ENCODE peak calls at places on chromosomes 16 and 17, in four cellular contexts. S, U, W and X are unnamed samples.

GRCh38 chr16:50268352-50268751 is 2.0 kb downstream of the ADCY7 start:
- DNase-seq in S (no peak), U (no peak), W (no peak), X (no peak)

GRCh38 chr17:39916918-39917317 is 1.5 kb downstream of the GSDMB start:
- DNase-seq in S (peak), U (no peak), W (peak), X (no peak)

GRCh38 chr17:73508057-73508930 is 136.0 kb downstream of the SDK2 start:
- DNase-seq in W (no peak), U (no peak), S (no peak), X (no peak)

GRCh38 chr17:82570282-82570681 is 50.8 kb downstream of the FOXK2 start:
- DNase-seq in W (no peak), S (no peak), U (no peak), X (no peak)

GRCh38 chr16:89921699-89922476 is 1.3 kb upstream of the TUBB3 start:
- DNase-seq in W (peak), S (peak), U (peak), X (peak)

GRCh38 chr17:41702712-41703111 is 9.4 kb upstream of the GAST start:
- DNase-seq in W (no peak), S (no peak), U (no peak), X (no peak)

GRCh38 chr16:1296688-1297412 is 12.6 kb upstream of the UBE2I start:
- DNase-seq in U (peak), W (peak), S (no peak), X (no peak)

GRCh38 chr16:71482569-71482968 is 6.6 kb downstream of the ZNF19 start:
- DNase-seq in S (no peak), W (no peak), U (no peak), X (no peak)

GRCh38 chr16:57260294-57260929 is 15.4 kb downstream of the ARL2BP start:
- DNase-seq in S (peak), U (peak), W (peak), X (peak)

GRCh38 chr16:50675686-50676610 is 5.2 kb downstream of the SNX20 start:
- DNase-seq in U (no peak), W (no peak), S (no peak), X (no peak)

GRCh38 chr16:19210968-19211367 is 42.9 kb downstream of the SYT17 start:
- DNase-seq in W (no peak), S (no peak), U (no peak), X (no peak)

GRCh38 chr17:48522031-48522593 is 8.7 kb downstream of the HOXB1 start:
- DNase-seq in S (no peak), U (peak), W (peak), X (no peak)

GRCh38 chr17:75557075-75557851 is 30.3 kb upstream of the MYO15B start:
- DNase-seq in U (peak), W (peak), S (no peak), X (no peak)

GRCh38 chr17:35879748-35880654 is at the start of gene CCL5:
- DNase-seq in S (no peak), W (peak), U (no peak), X (no peak)

GRCh38 chr16:87550510-87550961 is 51.8 kb upstream of the JPH3 start:
- DNase-seq in W (no peak), S (peak), U (no peak), X (peak)

GRCh38 chr17:16171613-16172012 is 43.7 kb downstream of the NCOR1 start:
- DNase-seq in U (peak), S (no peak), W (peak), X (no peak)

GRCh38 chr16:75479421-75479990 is 15.0 kb upstream of the TMEM170A start:
- DNase-seq in S (no peak), U (no peak), W (no peak), X (no peak)

GRCh38 chr17:16887523-16888095 is 84.3 kb downstream of the TNFRSF13B start:
- DNase-seq in S (no peak), W (no peak), U (no peak), X (no peak)

GRCh38 chr16:58461056-58461455 is 38.9 kb upstream of the NDRG4 start:
- DNase-seq in U (no peak), W (no peak), S (no peak), X (no peak)

GRCh38 chr16:72800524-72800923 is 247.4 kb downstream of the ZFHX3 start:
- DNase-seq in W (no peak), S (no peak), U (peak), X (no peak)

GRCh38 chr17:35255316-35255715 is 12.4 kb downstream of the SLFN5 start:
- DNase-seq in W (no peak), U (no peak), S (no peak), X (peak)

GRCh38 chr17:50866261-50866949 is at the start of gene TOB1:
- DNase-seq in W (peak), U (peak), S (peak), X (peak)

GRCh38 chr17:73765824-73766563 is 121.7 kb upstream of the SDK2 start:
- DNase-seq in W (no peak), U (no peak), S (no peak), X (no peak)

GRCh38 chr16:30567160-30567990 is 4.1 kb downstream of the ZNF688 start:
- DNase-seq in S (no peak), W (peak), U (no peak), X (no peak)

GRCh38 chr17:75808905-75809621 is 24.5 kb downstream of the UNK start:
- DNase-seq in W (peak), U (peak), S (no peak), X (no peak)

GRCh38 chr16:73020409-73020884 is 27.5 kb downstream of the ZFHX3 start:
- DNase-seq in W (peak), U (peak), S (no peak), X (no peak)

GRCh38 chr16:69100046-69100765 is 5.2 kb upstream of the HAS3 start:
- DNase-seq in W (no peak), U (no peak), S (no peak), X (no peak)

GRCh38 chr17:49547566-49547965 is 28.1 kb upstream of the NXPH3 start:
- DNase-seq in W (no peak), S (no peak), U (no peak), X (no peak)
- H2AFZ ChIP-seq in W (peak), S (peak), U (no peak), X (no peak)

DNA sequence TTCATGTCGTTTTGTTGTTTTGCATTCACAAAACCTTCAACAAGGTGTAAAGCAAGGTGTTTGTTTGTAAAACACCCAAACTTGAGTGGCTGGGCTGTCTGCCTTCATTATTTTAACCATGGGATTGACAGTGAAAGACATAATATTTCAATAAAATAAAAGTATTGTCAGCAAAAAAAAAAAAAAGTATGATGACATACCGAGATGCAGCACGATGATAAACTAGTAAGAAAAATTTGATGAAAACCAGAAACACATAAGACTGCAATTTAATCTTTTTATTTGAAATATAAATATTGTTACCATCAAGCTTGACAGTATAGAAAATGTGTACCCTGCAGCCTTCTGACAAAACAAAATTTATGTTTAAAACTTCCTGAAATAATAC is 419.3 kb upstream of the DYNLRB2 start:
- DNase-seq in U (no peak), S (no peak), W (no peak), X (no peak)
- H2AFZ ChIP-seq in U (no peak), S (peak), W (no peak), X (no peak)

DNA sequence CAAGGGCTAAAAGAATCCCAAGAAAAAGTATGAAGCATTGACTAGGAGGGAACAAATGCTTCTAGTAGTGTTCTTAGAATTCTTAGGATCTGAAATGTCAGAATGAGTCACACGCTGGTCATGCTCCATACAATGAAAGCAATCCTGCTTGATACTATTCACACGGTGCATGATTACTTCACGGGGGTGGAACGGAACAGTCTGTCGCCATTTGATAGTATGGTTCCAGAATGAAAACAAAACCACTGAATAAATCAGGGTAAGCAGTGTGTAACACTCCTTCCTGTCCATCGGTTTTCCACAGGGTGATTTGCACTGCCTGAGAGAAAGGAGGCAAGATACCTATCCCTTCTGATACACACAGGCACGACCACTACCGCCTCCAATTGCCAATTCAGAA is 22.9 kb upstream of the YWHAE start:
- DNase-seq in S (no peak), U (peak), W (peak), X (no peak)
- H2AFZ ChIP-seq in S (no peak), U (no peak), W (no peak), X (no peak)

DNA sequence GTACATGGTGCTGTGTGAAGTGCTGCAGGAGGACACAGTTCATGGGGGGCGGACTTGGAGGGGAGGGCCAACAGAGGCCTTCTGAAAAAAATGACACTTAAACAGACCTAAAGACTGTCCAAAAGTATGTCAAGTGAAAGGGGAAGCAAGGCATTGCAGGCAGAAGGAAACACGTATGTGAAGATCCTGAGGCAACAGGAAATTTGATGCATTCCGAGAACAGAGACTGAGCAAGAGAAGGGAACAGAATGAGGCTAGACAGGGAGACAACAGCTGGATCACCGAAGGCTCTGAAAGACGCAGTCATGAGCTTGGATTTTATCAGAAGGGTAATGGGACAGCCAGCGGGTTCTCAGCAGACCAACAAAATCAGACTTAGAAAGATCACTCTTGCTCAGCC is 1.1 kb downstream of the IFT20 start:
- DNase-seq in U (no peak), W (peak), S (no peak), X (no peak)
- H2AFZ ChIP-seq in U (no peak), W (no peak), S (no peak), X (no peak)

DNA sequence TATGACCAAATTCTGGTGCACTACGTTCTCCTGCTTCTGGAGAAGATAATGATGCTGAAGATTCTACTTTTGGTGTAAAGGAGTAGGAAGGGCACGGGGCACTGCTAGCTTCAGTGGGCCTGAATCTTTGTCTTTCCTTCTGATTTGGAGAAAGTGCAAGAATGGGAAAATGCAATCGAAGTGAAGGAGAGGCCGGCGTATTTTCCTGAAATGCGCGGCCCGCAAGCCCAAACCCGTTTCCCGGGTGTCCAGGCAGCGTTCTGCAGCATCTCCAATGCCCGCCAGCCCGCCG is 372 bp upstream of the NDE1 start:
- DNase-seq in W (no peak), U (no peak), S (no peak), X (no peak)
- H2AFZ ChIP-seq in W (peak), U (peak), S (peak), X (peak)

DNA sequence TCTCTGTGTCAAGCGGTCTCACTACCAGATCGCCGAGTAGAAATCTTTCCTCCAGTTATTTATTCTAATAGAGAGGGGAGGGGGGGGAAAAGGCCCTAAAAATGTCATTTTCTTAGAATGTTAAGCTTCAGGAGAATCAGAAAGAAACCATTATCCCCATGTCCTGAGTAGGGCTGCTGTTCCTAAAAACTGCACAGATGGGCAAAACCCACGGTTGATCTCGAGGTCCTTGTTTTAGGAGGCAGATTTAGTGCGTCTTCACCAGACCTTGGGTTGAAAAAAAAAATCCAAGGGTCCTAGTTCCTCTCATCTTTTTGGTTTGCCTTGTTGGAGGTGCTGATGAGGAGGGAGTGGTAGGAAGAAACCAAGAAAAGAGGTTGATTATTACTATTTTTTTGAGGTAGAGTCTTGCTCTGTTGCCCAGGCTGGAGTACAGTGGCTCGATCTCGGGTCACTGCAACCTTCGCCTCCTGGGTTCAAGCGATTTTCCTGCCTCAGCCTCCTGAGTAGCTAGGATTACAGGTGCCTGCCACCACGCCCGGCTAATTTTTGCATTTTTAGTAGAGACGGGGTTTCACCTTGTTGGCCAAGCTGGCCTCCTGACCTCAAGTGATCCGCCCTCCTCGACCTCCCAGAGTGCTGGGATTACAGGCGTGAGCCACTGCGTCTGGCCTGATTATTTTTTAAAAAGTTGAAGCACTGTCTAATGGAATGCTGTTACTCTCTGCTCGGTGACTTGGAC is 1.4 kb downstream of the CBFB start:
- DNase-seq in U (no peak), W (no peak), S (no peak), X (no peak)
- H2AFZ ChIP-seq in U (no peak), W (no peak), S (peak), X (peak)

GRCh38 chr17:7204828-7205461 is 14.7 kb downstream of the DLG4 start:
- DNase-seq in U (peak), S (peak), W (peak), X (peak)

GRCh38 chr17:7203391-7203790 is 16.2 kb downstream of the DLG4 start:
- DNase-seq in S (no peak), W (no peak), U (no peak), X (no peak)

GRCh38 chr17:7207120-7208001 is 12.3 kb downstream of the DLG4 start:
- DNase-seq in U (peak), W (peak), S (no peak), X (no peak)

GRCh38 chr17:7208027-7208571 is 11.5 kb downstream of the DLG4 start:
- DNase-seq in W (no peak), U (no peak), S (peak), X (no peak)

GRCh38 chr17:7204335-7204734 is 15.3 kb downstream of the DLG4 start:
- DNase-seq in U (no peak), W (no peak), S (no peak), X (no peak)
- H2AFZ ChIP-seq in U (no peak), W (no peak), S (no peak), X (peak)

DNA sequence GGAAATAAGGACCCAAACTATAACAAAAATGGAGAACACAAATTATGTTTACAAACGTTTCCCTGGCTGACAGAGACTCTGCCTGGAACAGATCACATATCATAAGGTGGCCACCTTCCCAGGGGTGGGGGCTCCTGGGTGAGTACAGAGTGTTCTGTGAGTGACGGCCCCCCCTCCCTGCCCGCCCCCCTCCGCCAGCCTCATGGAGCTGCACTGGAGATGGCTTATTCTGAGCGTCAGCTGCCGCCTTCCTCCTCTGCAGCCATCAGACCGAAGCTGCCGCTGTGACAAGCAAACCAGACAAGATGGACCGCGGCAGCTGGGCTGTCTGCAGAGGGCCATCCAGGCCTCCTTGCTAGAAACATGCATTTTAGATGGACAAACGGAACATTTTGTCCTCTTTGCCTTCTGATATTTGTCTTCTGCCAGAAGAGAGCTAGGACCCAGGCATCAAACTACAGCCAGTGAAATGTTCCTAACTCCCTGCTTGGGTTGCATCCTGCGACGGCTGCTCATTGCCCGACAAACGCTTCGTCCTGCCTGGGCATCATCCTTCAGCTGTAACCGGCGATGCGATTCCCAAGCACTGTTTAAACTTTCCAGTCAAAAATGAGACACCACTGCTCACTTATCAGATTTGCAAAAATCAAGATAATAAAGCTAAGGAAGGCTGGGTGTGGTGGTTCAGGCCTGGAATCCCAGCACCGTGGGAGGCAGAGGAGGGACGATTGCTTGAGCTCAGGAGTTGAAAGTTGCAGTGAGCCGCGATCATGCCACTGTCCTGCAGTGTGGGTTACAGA is 15.3 kb upstream of the RPTOR start:
- DNase-seq in W (no peak), U (no peak), S (no peak), X (no peak)
- H2AFZ ChIP-seq in W (peak), U (peak), S (no peak), X (peak)

DNA sequence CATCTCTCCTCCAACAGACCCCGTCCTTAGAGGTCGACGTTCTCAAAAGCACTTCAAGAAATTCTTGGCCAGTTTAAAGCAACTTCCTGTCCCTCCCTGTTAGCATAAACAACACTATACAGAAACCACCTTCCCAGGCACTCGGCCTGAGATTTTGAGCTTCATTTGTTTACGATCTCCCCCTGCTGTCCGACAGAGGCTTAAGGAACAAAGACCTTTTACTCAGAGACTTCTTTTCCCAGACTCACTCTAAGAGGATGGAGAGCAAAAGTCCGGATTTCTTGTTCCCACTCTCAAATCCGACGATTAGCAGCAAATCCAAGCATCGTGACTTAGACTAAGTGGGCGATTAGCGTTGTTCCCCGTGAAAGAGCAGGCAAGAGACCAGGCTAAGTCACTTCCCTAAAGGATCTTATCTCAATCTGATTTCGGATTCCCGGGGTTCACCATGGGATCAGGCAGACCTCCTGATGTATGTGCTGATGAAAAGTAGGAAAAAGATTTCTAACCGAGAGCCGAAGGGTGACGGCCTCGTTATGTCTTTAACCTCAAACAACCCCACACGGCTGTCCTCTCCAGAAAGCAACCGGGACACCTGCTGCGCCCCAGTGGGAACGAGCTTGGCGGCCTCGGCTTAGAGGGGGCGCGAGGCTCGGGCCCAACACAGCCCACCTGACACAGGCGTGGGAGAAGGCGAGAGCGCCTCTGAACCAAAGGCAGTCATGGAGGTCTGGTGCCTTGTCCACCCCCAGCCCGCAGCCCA is 591 bp downstream of the INPP5K start:
- DNase-seq in U (peak), W (peak), S (peak), X (peak)
- H2AFZ ChIP-seq in U (peak), W (peak), S (peak), X (peak)

GRCh38 chr17:9217151-9218067 is 196.1 kb downstream of the NTN1 start:
- DNase-seq in W (peak), S (no peak), U (peak), X (no peak)
- H2AFZ ChIP-seq in W (no peak), S (no peak), U (peak), X (no peak)